ENCODE peak calls at places on chromosomes 5 and 9, in seven cellular contexts. One of them, this sample, is unnamed.

GRCh38 chr9:7273575-7273974 is 515.8 kb downstream of the KDM4C start:
- DNase-seq in Karpas-422: no peak
- DNase-seq in HEK293T: peak
- DNase-seq in LoVo: no peak
- DNase-seq in activated effector memory CD4-positive, alpha-beta T cell treated with Interleukin-2 at 50 U/mL for 16 hours: no peak
- DNase-seq in stimulated activated CD8-positive, alpha-beta memory T cell treated with anti-CD3 and anti-CD28 coated beads, Interleukin-7, amount 100 ng/mL, for 24 hours: no peak
- DNase-seq in activated CD8-positive, alpha-beta memory T cell treated with anti-CD3 and anti-CD28 coated beads for 48 hours: no peak
- DNase-seq in this sample: peak

GRCh38 chr9:124357591-124358361 is 57.5 kb downstream of the PSMB7 start:
- DNase-seq in LoVo: no peak
- DNase-seq in activated effector memory CD4-positive, alpha-beta T cell treated with Interleukin-2 at 50 U/mL for 16 hours: no peak
- DNase-seq in activated CD8-positive, alpha-beta memory T cell treated with anti-CD3 and anti-CD28 coated beads for 48 hours: no peak
- DNase-seq in Karpas-422: peak
- DNase-seq in HEK293T: no peak
- DNase-seq in stimulated activated CD8-positive, alpha-beta memory T cell treated with anti-CD3 and anti-CD28 coated beads, Interleukin-7, amount 100 ng/mL, for 24 hours: no peak
- DNase-seq in this sample: no peak

GRCh38 chr9:135087489-135087791 is at the start of gene OLFM1:
- DNase-seq in HEK293T: peak
- DNase-seq in Karpas-422: no peak
- DNase-seq in activated CD8-positive, alpha-beta memory T cell treated with anti-CD3 and anti-CD28 coated beads for 48 hours: peak
- DNase-seq in stimulated activated CD8-positive, alpha-beta memory T cell treated with anti-CD3 and anti-CD28 coated beads, Interleukin-7, amount 100 ng/mL, for 24 hours: no peak
- DNase-seq in activated effector memory CD4-positive, alpha-beta T cell treated with Interleukin-2 at 50 U/mL for 16 hours: no peak
- DNase-seq in LoVo: peak
- DNase-seq in this sample: peak

GRCh38 chr5:180171568-180172094 is 37.4 kb downstream of the RASGEF1C start:
- DNase-seq in activated CD8-positive, alpha-beta memory T cell treated with anti-CD3 and anti-CD28 coated beads for 48 hours: no peak
- DNase-seq in Karpas-422: no peak
- DNase-seq in LoVo: no peak
- DNase-seq in HEK293T: no peak
- DNase-seq in stimulated activated CD8-positive, alpha-beta memory T cell treated with anti-CD3 and anti-CD28 coated beads, Interleukin-7, amount 100 ng/mL, for 24 hours: no peak
- DNase-seq in activated effector memory CD4-positive, alpha-beta T cell treated with Interleukin-2 at 50 U/mL for 16 hours: no peak
- DNase-seq in this sample: no peak

GRCh38 chr5:180873628-180874520 is 12.8 kb upstream of the ZFP62 start:
- DNase-seq in activated CD8-positive, alpha-beta memory T cell treated with anti-CD3 and anti-CD28 coated beads for 48 hours: no peak
- DNase-seq in activated effector memory CD4-positive, alpha-beta T cell treated with Interleukin-2 at 50 U/mL for 16 hours: peak
- DNase-seq in HEK293T: no peak
- DNase-seq in stimulated activated CD8-positive, alpha-beta memory T cell treated with anti-CD3 and anti-CD28 coated beads, Interleukin-7, amount 100 ng/mL, for 24 hours: no peak
- DNase-seq in LoVo: no peak
- DNase-seq in Karpas-422: no peak
- DNase-seq in this sample: peak

GRCh38 chr9:27573699-27574265 is 501 bp upstream of the C9orf72 start:
- DNase-seq in HEK293T: peak
- DNase-seq in Karpas-422: peak
- DNase-seq in LoVo: peak
- DNase-seq in activated CD8-positive, alpha-beta memory T cell treated with anti-CD3 and anti-CD28 coated beads for 48 hours: peak
- DNase-seq in stimulated activated CD8-positive, alpha-beta memory T cell treated with anti-CD3 and anti-CD28 coated beads, Interleukin-7, amount 100 ng/mL, for 24 hours: peak
- DNase-seq in activated effector memory CD4-positive, alpha-beta T cell treated with Interleukin-2 at 50 U/mL for 16 hours: peak
- DNase-seq in this sample: peak

GRCh38 chr5:134250949-134251348 is 25.1 kb upstream of the PPP2CA start:
- DNase-seq in activated CD8-positive, alpha-beta memory T cell treated with anti-CD3 and anti-CD28 coated beads for 48 hours: no peak
- DNase-seq in activated effector memory CD4-positive, alpha-beta T cell treated with Interleukin-2 at 50 U/mL for 16 hours: no peak
- DNase-seq in Karpas-422: no peak
- DNase-seq in LoVo: no peak
- DNase-seq in stimulated activated CD8-positive, alpha-beta memory T cell treated with anti-CD3 and anti-CD28 coated beads, Interleukin-7, amount 100 ng/mL, for 24 hours: no peak
- DNase-seq in HEK293T: no peak
- DNase-seq in this sample: no peak

GRCh38 chr5:14399054-14399657 is 182.4 kb upstream of the OTULINL start:
- DNase-seq in Karpas-422: peak
- DNase-seq in activated CD8-positive, alpha-beta memory T cell treated with anti-CD3 and anti-CD28 coated beads for 48 hours: no peak
- DNase-seq in HEK293T: peak
- DNase-seq in stimulated activated CD8-positive, alpha-beta memory T cell treated with anti-CD3 and anti-CD28 coated beads, Interleukin-7, amount 100 ng/mL, for 24 hours: no peak
- DNase-seq in activated effector memory CD4-positive, alpha-beta T cell treated with Interleukin-2 at 50 U/mL for 16 hours: no peak
- DNase-seq in LoVo: peak
- DNase-seq in this sample: peak

GRCh38 chr5:38237681-38238080 is 20.7 kb upstream of the EGFLAM start:
- DNase-seq in Karpas-422: no peak
- DNase-seq in activated CD8-positive, alpha-beta memory T cell treated with anti-CD3 and anti-CD28 coated beads for 48 hours: no peak
- DNase-seq in HEK293T: no peak
- DNase-seq in stimulated activated CD8-positive, alpha-beta memory T cell treated with anti-CD3 and anti-CD28 coated beads, Interleukin-7, amount 100 ng/mL, for 24 hours: no peak
- DNase-seq in LoVo: no peak
- DNase-seq in activated effector memory CD4-positive, alpha-beta T cell treated with Interleukin-2 at 50 U/mL for 16 hours: no peak
- DNase-seq in this sample: no peak

GRCh38 chr5:149610583-149611250 is 29.4 kb downstream of the ARHGEF37 start:
- DNase-seq in Karpas-422: peak
- DNase-seq in activated effector memory CD4-positive, alpha-beta T cell treated with Interleukin-2 at 50 U/mL for 16 hours: no peak
- DNase-seq in activated CD8-positive, alpha-beta memory T cell treated with anti-CD3 and anti-CD28 coated beads for 48 hours: no peak
- DNase-seq in HEK293T: no peak
- DNase-seq in stimulated activated CD8-positive, alpha-beta memory T cell treated with anti-CD3 and anti-CD28 coated beads, Interleukin-7, amount 100 ng/mL, for 24 hours: no peak
- DNase-seq in LoVo: no peak
- DNase-seq in this sample: peak

GRCh38 chr9:111661150-111661801 is at the start of gene GNG10:
- DNase-seq in Karpas-422: peak
- DNase-seq in activated CD8-positive, alpha-beta memory T cell treated with anti-CD3 and anti-CD28 coated beads for 48 hours: peak
- DNase-seq in HEK293T: peak
- DNase-seq in activated effector memory CD4-positive, alpha-beta T cell treated with Interleukin-2 at 50 U/mL for 16 hours: peak
- DNase-seq in stimulated activated CD8-positive, alpha-beta memory T cell treated with anti-CD3 and anti-CD28 coated beads, Interleukin-7, amount 100 ng/mL, for 24 hours: peak
- DNase-seq in LoVo: peak
- DNase-seq in this sample: peak